ENCODE peak calls at places on chromosomes 1 and 21, in nine cellular contexts. N is Calu3, A is kidney, I is dorsolateral prefrontal cortex, H is fibroblast of lung, V is heart left ventricle, Y is HCT116, M is AG09319, X is GM10248. B is an unnamed sample.
A peak's percentile ranks its signal among the peaks of the same experiment; 100 is the strongest.

GRCh38 chr1:10905841-10906655 is 106.4 kb upstream of the TARDBP start:
- DNase-seq in H (no peak), A (peak; percentile 64), V (peak; percentile 31), I (no peak), Y (no peak), N (no peak), X (no peak), M (no peak), B (no peak)

GRCh38 chr1:17586172-17586963 is 46.9 kb downstream of the ARHGEF10L start:
- DNase-seq in V (no peak), A (no peak), Y (no peak), H (peak; percentile 85), I (no peak), M (peak; percentile 67), N (no peak), X (no peak), B (no peak)

GRCh38 chr1:243493156-243494129 is 237.6 kb downstream of the SDCCAG8 start:
- DNase-seq in M (no peak), N (no peak), V (no peak), A (no peak), I (no peak), X (no peak), H (peak; percentile 63), Y (no peak), B (no peak)

GRCh38 chr1:53398091-53398490 is 61.1 kb upstream of the DMRTB1 start:
- DNase-seq in M (no peak), A (no peak), H (no peak), N (no peak), I (no peak), X (no peak), Y (no peak), V (no peak), B (no peak)

GRCh38 chr1:234975122-234975940 is 153.3 kb downstream of the TOMM20 start:
- DNase-seq in A (no peak), I (no peak), H (peak; percentile 99), Y (peak; percentile 79), V (no peak), X (no peak), N (no peak), M (peak; percentile 91), B (no peak)

GRCh38 chr1:202135221-202135721 is 9.3 kb downstream of the ARL8A start:
- DNase-seq in H (peak; percentile 35), I (peak; percentile 72), A (peak; percentile 73), V (no peak), N (peak; percentile 62), X (peak; percentile 89), Y (peak; percentile 24), M (peak; percentile 23), B (peak; percentile 71)

GRCh38 chr1:227945891-227946623 is 1.7 kb downstream of the WNT9A start:
- DNase-seq in X (peak; percentile 29), Y (peak; percentile 77), M (peak; percentile 47), N (peak; percentile 82), V (peak; percentile 79), H (peak; percentile 71), I (peak; percentile 23), A (peak; percentile 94), B (peak; percentile 66)

GRCh38 chr1:204031098-204031710 is 41.7 kb upstream of the SOX13 start:
- DNase-seq in I (no peak), V (no peak), Y (peak; percentile 28), X (no peak), N (no peak), A (no peak), H (peak; percentile 39), M (no peak), B (no peak)

GRCh38 chr1:57269621-57270235 is 154.1 kb downstream of the DAB1 start:
- DNase-seq in A (no peak), M (no peak), Y (no peak), N (no peak), V (no peak), X (no peak), I (peak; percentile 42), H (no peak), B (no peak)

GRCh38 chr1:155064109-155064812 is 721 bp downstream of the EFNA4 start:
- DNase-seq in N (no peak), M (no peak), X (peak; percentile 68), A (no peak), I (no peak), H (peak; percentile 41), V (no peak), Y (no peak), B (peak; percentile 47)

GRCh38 chr1:205670611-205671430 is 9.5 kb downstream of the SLC45A3 start:
- DNase-seq in I (no peak), H (no peak), M (no peak), X (peak; percentile 31), N (no peak), A (no peak), Y (no peak), V (no peak), B (no peak)

GRCh38 chr1:224539971-224540370 is 76.1 kb upstream of the CNIH3 start:
- DNase-seq in Y (no peak), V (no peak), A (no peak), N (no peak), M (no peak), I (no peak), X (no peak), H (peak; percentile 80), B (no peak)

GRCh38 chr21:45050786-45051489 is 23.4 kb upstream of the ADARB1 start:
- DNase-seq in A (no peak), I (no peak), V (no peak), Y (no peak), H (peak; percentile 71), X (no peak), N (no peak), M (no peak), B (no peak)

GRCh38 chr1:195590649-195591048 is 1017.6 kb downstream of the KCNT2 start:
- DNase-seq in A (no peak), I (no peak), Y (no peak), H (peak; percentile 43), N (no peak), V (no peak), X (no peak), M (no peak), B (no peak)

GRCh38 chr1:33181038-33181861 is 593 bp downstream of the TRIM62 start:
- DNase-seq in M (no peak), N (peak; percentile 53), H (peak; percentile 52), Y (no peak), I (no peak), V (peak; percentile 73), X (peak; percentile 48), A (peak; percentile 89), B (no peak)

GRCh38 chr21:44965251-44966022 is 25.6 kb downstream of the SLX9 start:
- DNase-seq in I (no peak), X (no peak), A (peak; percentile 51), Y (no peak), M (no peak), V (peak; percentile 46), N (no peak), H (peak; percentile 85), B (no peak)

GRCh38 chr21:33289199-33289819 is 23.1 kb downstream of the IL10RB start:
- DNase-seq in N (no peak), H (peak; percentile 91), M (no peak), A (no peak), X (no peak), Y (no peak), V (no peak), I (no peak), B (no peak)

GRCh38 chr1:216210081-216210480 is 213.2 kb downstream of the USH2A start:
- DNase-seq in A (no peak), M (no peak), H (peak; percentile 3), V (no peak), N (peak; percentile 57), I (no peak), X (no peak), Y (no peak), B (no peak)

GRCh38 chr1:48931571-48932251 is 155.0 kb upstream of the BEND5 start:
- DNase-seq in N (peak; percentile 63), Y (no peak), I (no peak), M (no peak), X (no peak), V (no peak), H (peak; percentile 83), A (no peak), B (no peak)

GRCh38 chr1:41898191-41898713 is 20.5 kb downstream of the HIVEP3 start:
- DNase-seq in V (no peak), A (no peak), H (peak; percentile 78), X (no peak), Y (no peak), I (no peak), M (no peak), N (no peak), B (peak; percentile 81)

GRCh38 chr1:87402192-87403046 is 73.7 kb downstream of the LMO4 start:
- DNase-seq in M (peak; percentile 62), Y (no peak), V (no peak), H (peak; percentile 88), N (no peak), I (no peak), X (no peak), A (no peak), B (no peak)

DNA sequence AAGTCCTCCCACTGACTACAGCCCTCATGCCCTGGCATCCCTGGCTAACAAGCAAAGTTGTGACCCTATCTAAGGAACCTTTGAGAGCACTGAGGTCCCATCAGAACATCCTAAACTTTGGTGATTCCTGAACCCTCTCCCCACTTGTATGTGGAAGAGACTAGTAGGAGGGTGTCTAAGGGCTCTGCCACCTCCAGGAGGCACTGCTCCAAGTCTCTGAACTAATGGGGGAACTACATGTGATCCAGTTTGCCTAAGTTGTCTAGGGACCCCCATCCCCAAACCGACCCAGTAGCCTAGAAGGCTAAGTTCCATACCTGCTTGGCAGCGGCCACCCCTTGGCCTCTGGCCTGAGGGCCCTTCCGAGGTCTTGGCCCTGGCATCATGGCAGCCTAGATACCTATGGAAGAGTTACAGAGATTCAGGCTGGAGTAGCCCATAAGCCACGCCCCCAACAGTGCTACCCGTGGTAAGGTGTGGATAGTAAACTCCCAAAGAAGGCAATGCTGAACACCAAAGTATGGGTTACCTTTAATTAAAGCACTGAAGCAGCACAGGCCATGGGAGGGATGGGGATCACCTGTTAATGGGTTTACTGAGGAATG is 1.7 kb downstream of the CC2D1B start:
- DNase-seq in Y (no peak), A (peak; percentile 58), N (no peak), X (no peak), V (no peak), H (no peak), M (no peak), I (no peak), B (no peak)
- TF ChIP-seq CTCF in Y (peak; percentile 22), A (no peak), N (no peak), X (no peak), V (no peak), H (no peak), M (no peak), I (no peak), B (peak; percentile 3)

GRCh38 chr1:21570528-21570875 is 61.3 kb downstream of the ALPL start:
- DNase-seq in A (peak; percentile 61), I (no peak), Y (no peak), V (no peak), X (no peak), M (no peak), H (no peak), N (no peak), B (no peak)
- TF ChIP-seq CTCF in A (no peak), I (no peak), Y (no peak), V (no peak), X (no peak), M (no peak), H (no peak), N (no peak), B (no peak)

GRCh38 chr1:248697907-248698306 is 4.7 kb downstream of the OR14I1 start:
- DNase-seq in H (no peak), N (no peak), Y (no peak), X (no peak), V (no peak), I (no peak), A (no peak), M (no peak), B (no peak)
- TF ChIP-seq CTCF in H (no peak), N (no peak), Y (no peak), X (no peak), V (no peak), I (no peak), A (no peak), M (no peak), B (no peak)

GRCh38 chr1:32072622-32073386 is at the start of gene TMEM39B:
- DNase-seq in H (peak; percentile 96), V (peak; percentile 98), A (peak; percentile 98), N (peak; percentile 90), X (peak; percentile 98), I (peak; percentile 94), M (peak; percentile 87), Y (peak; percentile 86), B (peak; percentile 96)
- TF ChIP-seq CTCF in H (no peak), V (no peak), A (no peak), N (no peak), X (peak; percentile 28), I (peak; percentile 33), M (peak; percentile 15), Y (no peak), B (no peak)